ENCODE peak calls at places on chromosomes 5 and 9, in four cellular contexts. C is suprapubic skin, O is HepG2, T is Panc1. J is an unnamed sample.
A peak's percentile ranks its signal among the peaks of the same experiment; 100 is the strongest.

GRCh38 chr5:108381034-108381954 is 604 bp downstream of the FBXL17 start:
- DNase-seq in C (peak; percentile 80), O (peak; percentile 18), T (no peak), J (peak; percentile 71)

GRCh38 chr5:171986772-171987171 is 19.7 kb downstream of the FBXW11 start:
- DNase-seq in C (no peak), O (no peak), T (no peak), J (no peak)

GRCh38 chr9:133186736-133187135 is 22.3 kb downstream of the OBP2B start:
- DNase-seq in C (peak; percentile 36), O (no peak), T (no peak), J (no peak)

GRCh38 chr9:16690628-16691027 is 179.8 kb downstream of the BNC2 start:
- DNase-seq in C (no peak), O (no peak), T (no peak), J (no peak)

GRCh38 chr5:62144395-62145022 is 161.5 kb upstream of the KIF2A start:
- DNase-seq in C (no peak), O (no peak), T (no peak), J (no peak)

GRCh38 chr9:74662616-74663015 is 165.5 kb downstream of the RORB start:
- DNase-seq in C (no peak), O (no peak), T (no peak), J (no peak)

GRCh38 chr5:138947780-138948179 is 72.6 kb upstream of the LRRTM2 start:
- DNase-seq in C (no peak), O (no peak), T (no peak), J (no peak)

GRCh38 chr9:126514037-126514821 is 99.5 kb upstream of the LMX1B start:
- DNase-seq in C (peak; percentile 75), O (no peak), T (no peak), J (no peak)

GRCh38 chr5:6088706-6089105 is 289.6 kb downstream of the MED10 start:
- DNase-seq in C (no peak), O (no peak), T (no peak), J (no peak)

GRCh38 chr5:169803077-169803981 is 166.3 kb downstream of the DOCK2 start:
- DNase-seq in C (no peak), O (no peak), T (no peak), J (no peak)

GRCh38 chr9:98637381-98637780 is 71.4 kb downstream of the GABBR2 start:
- DNase-seq in C (no peak), O (no peak), T (no peak), J (no peak)

GRCh38 chr5:66829826-66830225 is 233.6 kb downstream of the MAST4 start:
- DNase-seq in C (no peak), O (no peak), T (no peak), J (no peak)

GRCh38 chr5:139740138-139740992 is 55.2 kb upstream of the PSD2 start:
- DNase-seq in C (no peak), O (no peak), T (no peak), J (no peak)

GRCh38 chr5:44945743-44946142 is 137.0 kb downstream of the MRPS30 start:
- DNase-seq in C (no peak), O (no peak), T (no peak), J (no peak)

GRCh38 chr9:80874276-80874675 is 815.1 kb downstream of the TLE1 start:
- DNase-seq in C (no peak), O (no peak), T (no peak), J (no peak)

GRCh38 chr5:133366438-133366837 is 245.9 kb downstream of the FSTL4 start:
- DNase-seq in C (no peak), O (no peak), T (no peak), J (no peak)

GRCh38 chr5:67511911-67512310 is 315.3 kb upstream of the CD180 start:
- DNase-seq in C (no peak), O (no peak), T (no peak), J (no peak)

GRCh38 chr9:132973713-132974112 is 4.8 kb upstream of the GFI1B start:
- DNase-seq in C (no peak), O (no peak), T (no peak), J (no peak)

GRCh38 chr9:99650187-99650874 is 171.4 kb upstream of the NR4A3 start:
- DNase-seq in C (no peak), O (no peak), T (no peak), J (no peak)

GRCh38 chr5:176542596-176543427 is 5.6 kb upstream of the RNF44 start:
- DNase-seq in C (no peak), O (no peak), T (no peak), J (no peak)

GRCh38 chr5:137604348-137605095 is 105.4 kb upstream of the SPOCK1 start:
- DNase-seq in C (no peak), O (no peak), T (no peak), J (no peak)

GRCh38 chr9:91245432-91246313 is 116.0 kb downstream of the AUH start:
- DNase-seq in C (no peak), O (no peak), T (peak; percentile 15), J (no peak)

GRCh38 chr9:37650873-37651768 is at the start of gene FRMPD1:
- DNase-seq in C (no peak), O (peak; percentile 17), T (no peak), J (peak; percentile 25)

GRCh38 chr9:129798973-129799372 is 4.0 kb upstream of the TOR1B start:
- DNase-seq in C (no peak), O (peak; percentile 31), T (no peak), J (no peak)

GRCh38 chr9:2681981-2682380 is 35.3 kb upstream of the KCNV2 start:
- DNase-seq in C (no peak), O (no peak), T (no peak), J (no peak)

GRCh38 chr5:126810983-126811382 is 34.0 kb downstream of the LMNB1 start:
- DNase-seq in C (no peak), O (no peak), T (no peak), J (no peak)

GRCh38 chr5:126805108-126805507 is 28.2 kb downstream of the LMNB1 start:
- DNase-seq in C (no peak), O (no peak), T (no peak), J (no peak)

GRCh38 chr5:126811515-126812198 is 34.7 kb downstream of the LMNB1 start:
- DNase-seq in C (no peak), O (no peak), T (no peak), J (no peak)

GRCh38 chr5:126809932-126810331 is 33.0 kb downstream of the LMNB1 start:
- DNase-seq in C (no peak), O (no peak), T (no peak), J (no peak)

DNA sequence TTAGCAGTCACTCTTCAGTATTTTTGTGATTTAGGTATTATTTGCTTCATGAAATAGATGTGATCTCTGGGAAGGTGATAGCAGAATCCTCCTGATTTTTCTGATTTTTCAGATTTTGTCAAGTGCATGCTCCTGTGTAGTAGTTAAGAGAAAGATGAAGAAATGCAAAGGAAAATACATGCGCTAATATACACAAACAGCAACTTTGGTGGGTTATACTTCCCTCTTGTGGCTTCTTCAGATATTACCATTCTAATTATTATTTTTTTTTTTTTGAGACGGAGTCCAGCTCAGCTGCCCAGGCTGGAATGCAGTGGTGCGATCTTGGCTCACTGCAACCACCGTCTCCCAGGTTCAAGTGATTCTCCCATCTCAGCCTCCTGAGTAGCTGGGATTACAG is 31.7 kb downstream of the LMNB1 start:
- DNase-seq in C (no peak), O (peak; percentile 15), T (no peak), J (no peak)
- TF ChIP-seq CTCF in C (peak; percentile 45), O (no peak), T (peak; percentile 73), J (peak; percentile 32)

GRCh38 chr9:134353539-134353938 is 27.3 kb downstream of the RXRA start:
- DNase-seq in C (no peak), O (no peak), T (no peak), J (no peak)
- H3K4me1 ChIP-seq in C (peaks cover 100% of the 10 kb centered on the region), O (peaks cover 53% of the 10 kb centered on the region), T (peaks cover 13% of the 10 kb centered on the region), J (peaks cover 25% of the 10 kb centered on the region)

GRCh38 chr9:137389428-137389746 is 33.6 kb downstream of the EXD3 start:
- DNase-seq in C (no peak), O (no peak), T (no peak), J (no peak)
- TF ChIP-seq POLR2AphosphoS5 in C (no peak), O (no peak), T (no peak), J (no peak)

DNA sequence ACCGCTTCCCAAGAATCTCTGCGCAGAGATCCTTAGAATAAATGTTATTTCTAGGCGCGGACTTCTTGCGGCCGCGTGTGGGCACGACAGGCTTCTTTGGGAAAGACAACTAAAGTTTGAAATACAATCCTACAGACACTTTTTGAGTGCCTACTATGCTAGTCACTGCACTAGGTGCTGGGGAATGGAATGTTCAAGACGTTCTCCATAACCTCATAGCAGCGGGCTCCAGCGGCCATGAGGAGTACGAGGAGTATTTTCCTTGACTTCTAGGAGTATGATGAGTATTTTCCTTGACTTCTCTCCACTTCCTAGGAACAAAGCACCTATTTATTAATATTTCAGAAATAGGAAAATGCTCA is 636 bp upstream of the PWWP2A start:
- DNase-seq in C (no peak), O (no peak), T (no peak), J (no peak)
- TF ChIP-seq CTCF in C (peak; percentile 16), O (no peak), T (no peak), J (no peak)